ENCODE peak calls at places on chromosomes 16 and 17, in six cellular contexts. One of them, this sample, is unnamed.
A peak's percentile ranks its signal among the peaks of the same experiment; 100 is the strongest.

GRCh38 chr17:7001562-7001961 is 5.7 kb downstream of the ALOX12 start:
- DNase-seq in fibroblast of lung: no peak
- DNase-seq in GM23248: peak; percentile 32
- DNase-seq in mammary epithelial cell: no peak
- DNase-seq in left ventricle myocardium inferior: no peak
- DNase-seq in CD8-positive, alpha-beta memory T cell: peak; percentile 15
- DNase-seq in this sample: no peak

GRCh38 chr17:77131919-77132318 is 8.8 kb upstream of the SEC14L1 start:
- DNase-seq in mammary epithelial cell: peak; percentile 73
- DNase-seq in GM23248: peak; percentile 61
- DNase-seq in left ventricle myocardium inferior: no peak
- DNase-seq in CD8-positive, alpha-beta memory T cell: no peak
- DNase-seq in fibroblast of lung: peak; percentile 49
- DNase-seq in this sample: peak; percentile 72

GRCh38 chr16:89764711-89765201 is 43.4 kb downstream of the ZNF276 start:
- DNase-seq in left ventricle myocardium inferior: no peak
- DNase-seq in mammary epithelial cell: no peak
- DNase-seq in CD8-positive, alpha-beta memory T cell: peak; percentile 40
- DNase-seq in GM23248: no peak
- DNase-seq in fibroblast of lung: no peak
- DNase-seq in this sample: no peak

GRCh38 chr17:75707096-75707720 is 14.1 kb upstream of the ITGB4 start:
- DNase-seq in GM23248: peak; percentile 30
- DNase-seq in CD8-positive, alpha-beta memory T cell: no peak
- DNase-seq in left ventricle myocardium inferior: peak; percentile 53
- DNase-seq in mammary epithelial cell: peak; percentile 79
- DNase-seq in fibroblast of lung: peak; percentile 28
- DNase-seq in this sample: peak; percentile 95

GRCh38 chr16:73301984-73302383 is 254.1 kb upstream of the ZFHX3 start:
- DNase-seq in CD8-positive, alpha-beta memory T cell: no peak
- DNase-seq in left ventricle myocardium inferior: no peak
- DNase-seq in mammary epithelial cell: no peak
- DNase-seq in fibroblast of lung: no peak
- DNase-seq in GM23248: no peak
- DNase-seq in this sample: no peak

GRCh38 chr16:2741168-2741567 is 11.3 kb upstream of the SRRM2 start:
- DNase-seq in fibroblast of lung: no peak
- DNase-seq in GM23248: no peak
- DNase-seq in CD8-positive, alpha-beta memory T cell: no peak
- DNase-seq in left ventricle myocardium inferior: no peak
- DNase-seq in mammary epithelial cell: no peak
- DNase-seq in this sample: no peak

GRCh38 chr16:27526169-27526568 is 23.5 kb downstream of the GTF3C1 start:
- DNase-seq in left ventricle myocardium inferior: peak; percentile 75
- DNase-seq in fibroblast of lung: peak; percentile 9
- DNase-seq in GM23248: no peak
- DNase-seq in mammary epithelial cell: no peak
- DNase-seq in CD8-positive, alpha-beta memory T cell: no peak
- DNase-seq in this sample: no peak

GRCh38 chr16:27767971-27768591 is 218.1 kb downstream of the KATNIP start:
- DNase-seq in mammary epithelial cell: no peak
- DNase-seq in fibroblast of lung: no peak
- DNase-seq in CD8-positive, alpha-beta memory T cell: no peak
- DNase-seq in GM23248: no peak
- DNase-seq in left ventricle myocardium inferior: no peak
- DNase-seq in this sample: no peak

GRCh38 chr17:49798182-49798581 is 9.7 kb downstream of the KAT7 start:
- DNase-seq in left ventricle myocardium inferior: no peak
- DNase-seq in CD8-positive, alpha-beta memory T cell: no peak
- DNase-seq in mammary epithelial cell: no peak
- DNase-seq in fibroblast of lung: peak; percentile 21
- DNase-seq in GM23248: peak; percentile 71
- DNase-seq in this sample: peak; percentile 23

GRCh38 chr17:75778861-75779249 is 5.8 kb upstream of the UNK start:
- DNase-seq in left ventricle myocardium inferior: no peak
- DNase-seq in mammary epithelial cell: no peak
- DNase-seq in GM23248: no peak
- DNase-seq in CD8-positive, alpha-beta memory T cell: peak; percentile 76
- DNase-seq in fibroblast of lung: no peak
- DNase-seq in this sample: no peak

DNA sequence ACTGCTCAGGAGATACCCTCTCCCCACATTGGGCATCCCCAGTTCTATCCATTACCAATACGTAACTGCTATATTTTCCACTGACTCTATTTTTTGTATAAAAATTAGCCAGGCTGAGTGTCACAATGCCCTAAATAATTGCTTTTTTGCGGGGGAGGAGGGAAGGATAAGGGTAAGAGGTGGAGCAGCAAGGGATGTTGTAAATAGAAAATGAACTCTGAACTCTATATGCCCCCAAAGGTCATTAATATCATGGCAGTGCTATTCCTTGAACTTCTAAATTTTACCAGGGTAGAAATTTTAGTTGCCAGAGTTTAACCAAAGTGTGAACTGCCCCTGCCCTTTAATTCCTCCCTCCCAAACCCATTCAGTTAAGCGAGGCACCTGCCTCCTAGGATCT is 118.7 kb downstream of the SKAP1 start:
- DNase-seq in mammary epithelial cell: no peak
- DNase-seq in left ventricle myocardium inferior: no peak
- DNase-seq in fibroblast of lung: no peak
- DNase-seq in CD8-positive, alpha-beta memory T cell: no peak
- DNase-seq in GM23248: no peak
- DNase-seq in this sample: no peak
- H3K27me3 ChIP-seq in mammary epithelial cell: peaks cover 18% of the 10 kb centered on the region
- H3K27me3 ChIP-seq in left ventricle myocardium inferior: peaks cover 100% of the 10 kb centered on the region
- H3K27me3 ChIP-seq in fibroblast of lung: peaks cover 37% of the 10 kb centered on the region
- H3K27me3 ChIP-seq in CD8-positive, alpha-beta memory T cell: no peaks in the 10 kb centered on the region
- H3K27me3 ChIP-seq in GM23248: peaks cover 91% of the 10 kb centered on the region
- H3K27me3 ChIP-seq in this sample: no peaks in the 10 kb centered on the region

DNA sequence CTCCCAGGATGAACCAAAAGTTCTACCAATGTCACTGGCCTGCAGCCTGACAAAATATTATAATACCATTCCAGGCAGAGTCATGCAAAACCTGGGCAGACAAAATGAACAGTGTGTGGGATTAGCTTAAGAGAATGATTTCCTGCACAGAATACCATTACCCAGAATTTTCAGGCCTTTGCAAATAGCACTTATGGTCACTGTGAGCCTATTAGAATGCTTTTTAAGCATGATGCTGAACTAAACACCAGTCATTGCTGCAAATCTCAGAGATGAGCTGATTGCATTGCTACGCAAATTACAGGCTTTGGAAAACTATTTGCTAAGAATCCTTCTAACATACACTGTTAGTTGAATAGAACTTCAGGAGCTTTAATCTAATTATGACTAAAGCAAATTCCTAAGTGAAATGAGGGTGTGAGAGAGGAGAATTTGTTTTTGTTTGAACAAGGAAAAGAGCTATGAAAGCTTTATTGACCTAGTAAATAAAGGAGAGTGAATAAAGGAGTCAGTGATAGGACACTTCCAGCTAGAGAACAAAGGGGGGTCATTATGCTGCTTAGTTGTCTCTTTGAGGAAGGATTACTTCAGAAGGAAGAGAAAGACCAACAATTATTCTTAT is 398.8 kb downstream of the HS3ST3B1 start:
- DNase-seq in left ventricle myocardium inferior: no peak
- DNase-seq in mammary epithelial cell: no peak
- DNase-seq in GM23248: no peak
- DNase-seq in CD8-positive, alpha-beta memory T cell: no peak
- DNase-seq in fibroblast of lung: no peak
- DNase-seq in this sample: no peak
- H3K4me3 ChIP-seq in left ventricle myocardium inferior: no peak overlapping the region
- H3K4me3 ChIP-seq in mammary epithelial cell: no peak overlapping the region
- H3K4me3 ChIP-seq in GM23248: no peak overlapping the region
- H3K4me3 ChIP-seq in CD8-positive, alpha-beta memory T cell: no peak overlapping the region
- H3K4me3 ChIP-seq in fibroblast of lung: no peak overlapping the region
- H3K4me3 ChIP-seq in this sample: no peak overlapping the region

DNA sequence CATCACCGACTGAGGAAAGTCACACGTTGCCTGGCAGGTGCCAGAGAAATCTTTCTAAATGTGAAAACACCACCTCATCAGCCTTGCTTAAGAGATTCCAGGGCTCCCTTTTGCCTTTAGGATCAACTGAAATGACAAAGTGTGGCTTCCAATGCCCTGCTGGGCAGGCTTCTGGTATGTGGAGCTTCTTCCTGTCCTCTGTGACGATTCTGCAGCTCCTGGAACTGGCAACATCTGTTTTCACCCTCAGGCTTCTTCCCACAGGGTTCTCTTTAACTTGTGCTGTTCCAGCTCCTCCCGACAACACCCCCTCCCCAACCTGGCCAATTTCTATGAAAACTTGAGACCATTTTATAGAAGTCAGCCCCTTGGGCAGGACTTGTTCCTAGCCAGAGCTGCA is 4.8 kb upstream of the ZDHHC1 start:
- DNase-seq in left ventricle myocardium inferior: no peak
- DNase-seq in mammary epithelial cell: no peak
- DNase-seq in fibroblast of lung: no peak
- DNase-seq in GM23248: no peak
- DNase-seq in CD8-positive, alpha-beta memory T cell: no peak
- DNase-seq in this sample: no peak
- H3K27me3 ChIP-seq in left ventricle myocardium inferior: peaks cover 26% of the 10 kb centered on the region
- H3K27me3 ChIP-seq in mammary epithelial cell: no peaks in the 10 kb centered on the region
- H3K27me3 ChIP-seq in fibroblast of lung: peaks cover 11% of the 10 kb centered on the region
- H3K27me3 ChIP-seq in GM23248: no peaks in the 10 kb centered on the region
- H3K27me3 ChIP-seq in CD8-positive, alpha-beta memory T cell: peaks cover 6% of the 10 kb centered on the region
- H3K27me3 ChIP-seq in this sample: no peaks in the 10 kb centered on the region

GRCh38 chr16:4736546-4736945 is 2.2 kb downstream of the DNAAF8 start:
- DNase-seq in fibroblast of lung: no peak
- DNase-seq in GM23248: no peak
- DNase-seq in left ventricle myocardium inferior: no peak
- DNase-seq in mammary epithelial cell: no peak
- DNase-seq in CD8-positive, alpha-beta memory T cell: no peak
- DNase-seq in this sample: no peak
- H3K4me3 ChIP-seq in fibroblast of lung: no peak overlapping the region
- H3K4me3 ChIP-seq in GM23248: no peak overlapping the region
- H3K4me3 ChIP-seq in left ventricle myocardium inferior: no peak overlapping the region
- H3K4me3 ChIP-seq in mammary epithelial cell: no peak overlapping the region
- H3K4me3 ChIP-seq in CD8-positive, alpha-beta memory T cell: no peak overlapping the region
- H3K4me3 ChIP-seq in this sample: no peak overlapping the region

DNA sequence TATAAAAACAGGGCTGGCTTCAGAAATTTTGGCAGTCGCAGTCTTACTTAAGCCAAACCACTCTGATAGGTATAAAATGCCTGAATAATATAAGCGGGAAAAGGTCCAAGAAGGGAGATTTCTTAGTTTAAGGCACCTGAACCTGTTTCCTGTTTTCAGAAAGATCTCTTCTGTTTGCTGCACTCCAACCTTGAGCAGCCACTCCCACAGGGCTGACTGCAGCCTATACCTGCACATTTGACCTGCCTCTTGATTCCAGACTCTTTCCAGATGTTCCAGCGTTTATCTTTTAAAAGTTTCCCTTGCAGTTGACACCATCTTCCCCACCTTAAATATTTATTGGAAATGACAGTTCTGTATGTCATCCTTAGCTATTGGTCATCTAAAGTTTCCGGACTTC is 132.2 kb downstream of the SKAP1 start:
- DNase-seq in CD8-positive, alpha-beta memory T cell: no peak
- DNase-seq in left ventricle myocardium inferior: no peak
- DNase-seq in mammary epithelial cell: no peak
- DNase-seq in GM23248: no peak
- DNase-seq in fibroblast of lung: no peak
- DNase-seq in this sample: no peak
- H3K27me3 ChIP-seq in CD8-positive, alpha-beta memory T cell: no peaks in the 10 kb centered on the region
- H3K27me3 ChIP-seq in left ventricle myocardium inferior: peaks cover 14% of the 10 kb centered on the region
- H3K27me3 ChIP-seq in mammary epithelial cell: peaks cover 5% of the 10 kb centered on the region
- H3K27me3 ChIP-seq in GM23248: peaks cover 55% of the 10 kb centered on the region
- H3K27me3 ChIP-seq in fibroblast of lung: peaks cover 44% of the 10 kb centered on the region
- H3K27me3 ChIP-seq in this sample: no peaks in the 10 kb centered on the region

This sample was measured in MG63.